ENCODE peak calls at places on chromosomes 6 and 20, in eight cellular contexts. F, S, V, O, K, B, I and R are unnamed samples.

GRCh38 chr6:45690846-45691245 is 313.1 kb upstream of the SUPT3H start:
- DNase-seq in V (no peak), F (no peak), S (peak), K (peak), I (no peak), B (no peak), O (no peak), R (no peak)

GRCh38 chr6:52576392-52577021 is 353 bp downstream of the TRAM2 start:
- DNase-seq in K (peak), O (peak), I (peak), V (peak), B (peak), S (peak), F (peak), R (no peak)

GRCh38 chr20:38210741-38211140 is 45.7 kb upstream of the TGM2 start:
- DNase-seq in I (peak), F (no peak), B (no peak), V (no peak), O (no peak), S (peak), K (peak), R (no peak)

GRCh38 chr20:44739952-44740351 is 5.7 kb upstream of the KCNK15 start:
- DNase-seq in K (no peak), O (no peak), F (no peak), I (no peak), B (no peak), V (no peak), S (no peak), R (no peak)

GRCh38 chr6:149271348-149272340 is 45.9 kb upstream of the TAB2 start:
- DNase-seq in I (no peak), V (no peak), F (no peak), B (peak), S (no peak), K (no peak), O (no peak), R (no peak)

GRCh38 chr6:158825951-158826306 is 6.8 kb upstream of the EZR start:
- DNase-seq in I (peak), O (no peak), V (no peak), S (no peak), F (no peak), K (no peak), B (peak), R (no peak)

GRCh38 chr6:83637953-83638352 is 70.9 kb downstream of the SNAP91 start:
- DNase-seq in K (no peak), B (no peak), V (no peak), F (no peak), S (no peak), O (no peak), I (no peak), R (no peak)

GRCh38 chr20:53001502-53002301 is 29.5 kb downstream of the TSHZ2 start:
- DNase-seq in S (no peak), F (no peak), B (no peak), V (no peak), O (no peak), I (no peak), K (peak), R (no peak)

GRCh38 chr20:56285496-56285895 is 37.0 kb downstream of the MC3R start:
- DNase-seq in V (no peak), F (no peak), S (no peak), K (peak), I (no peak), O (no peak), B (no peak), R (no peak)

GRCh38 chr20:39451386-39451785 is 489.2 kb downstream of the DHX35 start:
- DNase-seq in K (no peak), O (no peak), S (no peak), I (no peak), F (no peak), V (no peak), B (no peak), R (no peak)

GRCh38 chr6:16472349-16473069 is 234.1 kb downstream of the GMPR start:
- DNase-seq in O (no peak), V (no peak), I (no peak), B (peak), F (no peak), S (peak), K (no peak), R (peak)

GRCh38 chr6:3138341-3138740 is 19.0 kb downstream of the TUBB2A start:
- DNase-seq in O (no peak), F (no peak), K (no peak), I (no peak), S (peak), V (no peak), B (no peak), R (no peak)

GRCh38 chr20:57717797-57718196 is 8.0 kb upstream of the PMEPA1 start:
- DNase-seq in O (no peak), I (no peak), K (peak), B (no peak), F (no peak), V (no peak), S (peak), R (no peak)

GRCh38 chr6:131070061-131070460 is 7.0 kb upstream of the EPB41L2 start:
- DNase-seq in I (no peak), F (no peak), V (no peak), S (no peak), K (no peak), O (no peak), B (no peak), R (no peak)

GRCh38 chr6:149112976-149113375 is 204.5 kb upstream of the TAB2 start:
- DNase-seq in O (no peak), V (no peak), S (no peak), I (no peak), F (no peak), K (no peak), B (no peak), R (no peak)

GRCh38 chr20:843908-844307 is 10.4 kb downstream of the FAM110A start:
- DNase-seq in B (no peak), F (no peak), I (no peak), V (no peak), O (no peak), K (peak), S (no peak), R (no peak)

GRCh38 chr20:40809361-40809760 is 120.3 kb upstream of the MAFB start:
- DNase-seq in S (no peak), K (no peak), I (peak), B (no peak), F (no peak), O (no peak), V (no peak), R (no peak)

GRCh38 chr20:3661060-3661820 is 2.0 kb downstream of the GFRA4 start:
- DNase-seq in F (no peak), V (no peak), O (peak), K (no peak), I (peak), S (no peak), B (no peak), R (no peak)

GRCh38 chr20:51902933-51903332 is 100.6 kb upstream of the SALL4 start:
- DNase-seq in O (no peak), F (no peak), I (no peak), K (no peak), B (no peak), V (no peak), S (no peak), R (no peak)

GRCh38 chr6:152854086-152854795 is 103.6 kb downstream of the VIP start:
- DNase-seq in S (no peak), I (no peak), F (no peak), O (no peak), B (no peak), K (no peak), V (no peak), R (no peak)

GRCh38 chr6:110971458-110971857 is 10.4 kb upstream of the RPF2 start:
- DNase-seq in B (no peak), S (no peak), O (no peak), K (no peak), I (no peak), F (no peak), V (no peak), R (no peak)

GRCh38 chr6:156809034-156809433 is 31.9 kb downstream of the ARID1B start:
- DNase-seq in K (no peak), I (no peak), O (no peak), V (no peak), F (no peak), S (peak), B (no peak), R (no peak)

GRCh38 chr20:52828199-52828598 is 144.0 kb upstream of the TSHZ2 start:
- DNase-seq in I (no peak), S (no peak), O (no peak), K (peak), V (no peak), F (no peak), B (no peak), R (no peak)

GRCh38 chr6:82166493-82166892 is 81.1 kb downstream of the IBTK start:
- DNase-seq in O (no peak), K (no peak), I (no peak), S (no peak), B (no peak), V (no peak), F (no peak), R (no peak)

GRCh38 chr20:53077373-53078205 is 105.4 kb downstream of the TSHZ2 start:
- DNase-seq in B (no peak), V (no peak), F (no peak), O (peak), K (peak), S (peak), I (no peak), R (no peak)

GRCh38 chr6:33417127-33417902 is 592 bp downstream of the CUTA start:
- DNase-seq in V (peak), B (peak), S (peak), F (no peak), O (no peak), I (peak), K (peak), R (peak)

GRCh38 chr6:137808191-137808590 is 58.9 kb upstream of the TNFAIP3 start:
- DNase-seq in K (peak), B (peak), O (no peak), V (no peak), S (peak), I (no peak), F (no peak), R (no peak)

GRCh38 chr6:138339024-138339423 is 38.7 kb upstream of the SMIM28 start:
- DNase-seq in I (no peak), F (no peak), V (no peak), K (no peak), S (no peak), B (no peak), O (no peak), R (no peak)

GRCh38 chr6:128098000-128098581 is 197.2 kb upstream of the THEMIS start:
- DNase-seq in F (no peak), B (no peak), O (no peak), V (no peak), I (no peak), S (peak), K (peak), R (no peak)

GRCh38 chr6:2876210-2877056 is 26.7 kb downstream of the SERPINB9 start:
- DNase-seq in I (no peak), O (peak), S (peak), F (peak), K (peak), V (peak), B (peak), R (peak)

GRCh38 chr6:32940656-32941411 is at the start of gene HLA-DMB:
- DNase-seq in I (no peak), S (peak), B (peak), O (peak), F (peak), K (peak), V (peak), R (peak)

GRCh38 chr6:46062312-46062711 is 46.7 kb upstream of the CLIC5 start:
- DNase-seq in I (no peak), S (peak), F (no peak), O (peak), V (no peak), K (peak), B (no peak), R (no peak)

GRCh38 chr6:115612796-115613479 is 447.8 kb downstream of the FRK start:
- DNase-seq in B (no peak), O (no peak), I (no peak), F (no peak), K (no peak), S (no peak), V (no peak), R (no peak)

GRCh38 chr6:40874495-40874894 is 164.5 kb downstream of the UNC5CL start:
- DNase-seq in F (no peak), O (no peak), S (no peak), I (no peak), V (no peak), B (no peak), K (no peak), R (no peak)

GRCh38 chr20:39986231-39986904 is 702.7 kb downstream of the MAFB start:
- DNase-seq in S (no peak), B (peak), O (peak), K (peak), I (peak), F (no peak), V (no peak), R (peak)

GRCh38 chr20:1108437-1108920 is 9.9 kb upstream of the PSMF1 start:
- DNase-seq in O (peak), F (peak), V (no peak), S (peak), B (peak), K (peak), I (no peak), R (no peak)

GRCh38 chr20:12394786-12395185 is 477.1 kb downstream of the BTBD3 start:
- DNase-seq in S (peak), F (no peak), I (no peak), K (peak), B (no peak), V (no peak), O (no peak), R (no peak)

GRCh38 chr20:768426-768978 is at the start of gene SLC52A3:
- DNase-seq in K (peak), S (peak), O (no peak), V (no peak), B (no peak), F (no peak), I (peak), R (no peak)

GRCh38 chr6:22147983-22148797 is 148.6 kb downstream of the PRL start:
- DNase-seq in V (no peak), F (no peak), K (peak), I (no peak), B (peak), S (peak), O (no peak), R (peak)

GRCh38 chr6:71496018-71496800 is 207.6 kb downstream of the OGFRL1 start:
- DNase-seq in I (no peak), B (peak), S (no peak), O (no peak), F (no peak), K (no peak), V (no peak), R (no peak)

GRCh38 chr20:47421076-47421475 is 64.6 kb upstream of the ZMYND8 start:
- DNase-seq in F (no peak), S (no peak), B (no peak), O (no peak), V (no peak), I (no peak), K (no peak), R (no peak)
- H3K4me3 ChIP-seq in F (no peak), S (no peak), B (no peak), O (no peak), V (no peak), I (no peak), K (no peak), R (no peak)

GRCh38 chr6:27375613-27376079 is 12.9 kb upstream of the ZNF391 start:
- DNase-seq in S (peak), K (peak), O (no peak), F (no peak), B (no peak), V (no peak), I (no peak), R (no peak)
- TF ChIP-seq CTCF in S (no peak), K (no peak), O (no peak), F (no peak), B (no peak), V (no peak), I (no peak), R (no peak)

GRCh38 chr6:129707882-129708495 is 2.0 kb downstream of the ARHGAP18 start:
- DNase-seq in V (no peak), I (no peak), K (no peak), S (no peak), O (no peak), F (no peak), B (no peak), R (no peak)

GRCh38 chr6:129709451-129709908 is 497 bp downstream of the ARHGAP18 start:
- DNase-seq in F (no peak), K (no peak), O (no peak), B (peak), I (no peak), V (no peak), S (peak), R (peak)

GRCh38 chr6:129707028-129707427 is 2.9 kb downstream of the ARHGAP18 start:
- DNase-seq in V (no peak), K (no peak), F (no peak), B (no peak), I (no peak), S (no peak), O (no peak), R (no peak)

GRCh38 chr6:129709909-129710721 is at the start of gene ARHGAP18:
- DNase-seq in K (peak), O (peak), B (peak), F (peak), V (peak), S (peak), I (peak), R (peak)

GRCh38 chr6:129708496-129709216 is 1.3 kb downstream of the ARHGAP18 start:
- DNase-seq in B (no peak), O (no peak), K (no peak), V (no peak), F (no peak), S (no peak), I (no peak), R (no peak)
- H3K4me3 ChIP-seq in B (peak), O (no peak), K (peak), V (no peak), F (no peak), S (peak), I (no peak), R (peak)

DNA sequence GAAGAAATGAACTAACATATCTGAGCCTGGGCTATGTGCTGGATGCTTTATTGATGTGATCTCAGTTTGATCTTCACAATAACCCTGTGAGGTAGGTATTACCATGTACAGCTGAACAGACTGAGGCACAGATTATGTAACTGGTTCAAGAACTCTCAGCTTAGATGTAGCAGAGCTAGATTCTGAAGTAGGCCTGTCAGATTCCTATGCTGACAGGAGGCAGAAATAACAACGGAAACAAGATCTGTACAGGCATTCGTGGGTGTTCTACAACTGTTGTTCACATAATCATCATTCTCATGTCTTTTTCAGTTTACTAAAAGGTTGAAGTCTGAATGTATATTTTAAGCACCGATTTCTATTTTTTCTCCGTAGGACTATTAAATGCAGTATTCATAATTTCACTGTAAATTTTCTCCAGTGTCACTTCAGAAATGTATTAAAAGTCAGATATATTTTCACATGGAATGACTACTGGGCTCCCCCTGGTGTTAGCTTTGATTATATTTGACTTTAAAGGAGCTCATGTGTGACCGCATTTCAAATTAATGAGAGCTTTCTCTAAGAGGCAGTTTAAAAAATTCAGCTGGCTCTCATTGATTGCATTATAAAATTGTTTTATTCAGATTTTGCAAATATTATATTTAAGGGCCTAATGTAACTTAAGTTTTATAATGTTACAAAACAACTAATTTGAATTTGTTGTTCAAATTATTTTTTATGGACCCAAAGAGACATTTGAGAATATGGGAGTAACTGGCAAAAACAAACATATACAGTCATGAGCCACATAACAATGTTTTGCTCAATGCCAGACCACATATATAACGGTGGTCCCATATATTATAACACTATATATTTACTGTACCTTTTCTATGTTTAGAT is 36.4 kb upstream of the SLC17A4 start:
- DNase-seq in O (no peak), I (no peak), S (peak), F (no peak), V (no peak), B (peak), K (no peak), R (no peak)
- TF ChIP-seq CTCF in O (peak), I (no peak), S (peak), F (peak), V (no peak), B (peak), K (peak), R (peak)

GRCh38 chr6:151413372-151414145 is 22.2 kb upstream of the ZBTB2 start:
- DNase-seq in B (no peak), V (no peak), K (no peak), I (no peak), S (no peak), O (no peak), F (no peak), R (no peak)

GRCh38 chr6:151412905-151413304 is 21.5 kb upstream of the ZBTB2 start:
- DNase-seq in V (no peak), B (no peak), O (no peak), S (no peak), I (no peak), F (no peak), K (no peak), R (no peak)

GRCh38 chr6:151409679-151410078 is 18.3 kb upstream of the ZBTB2 start:
- DNase-seq in F (no peak), B (no peak), O (no peak), K (no peak), V (no peak), I (no peak), S (no peak), R (no peak)

GRCh38 chr6:151408858-151409257 is 17.5 kb upstream of the ZBTB2 start:
- DNase-seq in O (no peak), B (no peak), I (no peak), F (no peak), V (no peak), S (no peak), K (no peak), R (no peak)

GRCh38 chr6:151409260-151409659 is 17.9 kb upstream of the ZBTB2 start:
- DNase-seq in K (no peak), F (no peak), V (no peak), B (no peak), O (no peak), S (no peak), I (no peak), R (no peak)
- H3K4me3 ChIP-seq in K (no peak), F (no peak), V (no peak), B (no peak), O (no peak), S (no peak), I (no peak), R (no peak)

GRCh38 chr6:34791164-34791841 is 580 bp upstream of the BLTP3A start:
- DNase-seq in K (no peak), B (no peak), S (peak), I (peak), F (peak), O (peak), V (peak), R (no peak)
- TF ChIP-seq CTCF in K (no peak), B (peak), S (peak), I (no peak), F (peak), O (peak), V (no peak), R (peak)

DNA sequence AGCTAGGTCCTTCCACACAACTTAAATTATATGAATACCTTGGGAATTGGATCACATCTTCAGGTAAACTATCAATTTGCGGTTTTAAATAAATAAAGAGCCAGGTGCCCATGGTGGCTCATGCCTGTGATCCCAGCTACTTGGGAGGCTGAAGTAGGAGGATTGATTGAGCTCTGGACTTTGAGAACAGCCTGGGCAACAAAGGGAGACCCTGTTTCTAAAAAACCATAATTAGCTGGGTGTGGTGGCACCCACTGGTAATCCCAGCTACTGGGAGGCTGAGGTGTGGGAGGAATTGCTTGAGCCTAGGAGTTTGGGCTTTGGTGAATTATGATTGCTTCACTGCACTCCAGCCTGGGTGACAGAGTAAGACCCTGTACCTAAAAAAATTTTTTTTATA is 3.4 kb downstream of the GMNN start:
- DNase-seq in S (no peak), K (no peak), B (no peak), I (no peak), F (no peak), V (no peak), O (no peak), R (no peak)
- H3K4me3 ChIP-seq in S (peak), K (no peak), B (no peak), I (no peak), F (no peak), V (no peak), O (no peak), R (no peak)

GRCh38 chr20:63653041-63653973 is at the start of gene STMN3:
- DNase-seq in K (peak), O (peak), I (peak), V (peak), F (peak), S (peak), B (peak), R (peak)
- TF ChIP-seq CTCF in K (no peak), O (no peak), I (no peak), V (no peak), F (no peak), S (no peak), B (no peak), R (no peak)